ENCODE peak calls at places on chromosome 11, in seven cellular contexts. One of them, this sample, is unnamed. For H3K4me1, the result is how much of the 10 kb centered on the place peaks cover.

GRCh38 chr11:93591247-93591898 is 48.2 kb upstream of the SMCO4 start:
- DNase-seq in fibroblast of lung: peak
- DNase-seq in BE2C: no peak
- DNase-seq in adrenal gland: peak
- DNase-seq in body of pancreas: no peak
- DNase-seq in neuronal stem cell: no peak
- DNase-seq in suprapubic skin: no peak
- DNase-seq in this sample: no peak

GRCh38 chr11:20854214-20854613 is 184.8 kb downstream of the NELL1 start:
- DNase-seq in adrenal gland: no peak
- DNase-seq in body of pancreas: no peak
- DNase-seq in suprapubic skin: no peak
- DNase-seq in BE2C: no peak
- DNase-seq in fibroblast of lung: no peak
- DNase-seq in neuronal stem cell: peak
- DNase-seq in this sample: no peak

GRCh38 chr11:132499661-132500060 is 1032.6 kb downstream of the OPCML start:
- DNase-seq in suprapubic skin: no peak
- DNase-seq in neuronal stem cell: no peak
- DNase-seq in adrenal gland: no peak
- DNase-seq in fibroblast of lung: no peak
- DNase-seq in BE2C: no peak
- DNase-seq in body of pancreas: no peak
- DNase-seq in this sample: no peak

GRCh38 chr11:109547356-109548027 is 125.5 kb downstream of the C11orf87 start:
- DNase-seq in BE2C: no peak
- DNase-seq in adrenal gland: no peak
- DNase-seq in body of pancreas: no peak
- DNase-seq in fibroblast of lung: peak
- DNase-seq in suprapubic skin: no peak
- DNase-seq in neuronal stem cell: no peak
- DNase-seq in this sample: no peak

GRCh38 chr11:93905384-93905783 is 55.0 kb upstream of the VSTM5 start:
- DNase-seq in neuronal stem cell: no peak
- DNase-seq in body of pancreas: peak
- DNase-seq in BE2C: no peak
- DNase-seq in fibroblast of lung: peak
- DNase-seq in suprapubic skin: no peak
- DNase-seq in adrenal gland: peak
- DNase-seq in this sample: no peak

GRCh38 chr11:116680349-116681125 is 92.2 kb downstream of the BUD13 start:
- DNase-seq in fibroblast of lung: no peak
- DNase-seq in suprapubic skin: no peak
- DNase-seq in BE2C: no peak
- DNase-seq in adrenal gland: no peak
- DNase-seq in body of pancreas: no peak
- DNase-seq in neuronal stem cell: no peak
- DNase-seq in this sample: no peak

GRCh38 chr11:113562576-113562975 is 87.4 kb upstream of the DRD2 start:
- DNase-seq in body of pancreas: no peak
- DNase-seq in adrenal gland: no peak
- DNase-seq in neuronal stem cell: no peak
- DNase-seq in BE2C: no peak
- DNase-seq in fibroblast of lung: no peak
- DNase-seq in suprapubic skin: no peak
- DNase-seq in this sample: no peak

GRCh38 chr11:30128269-30128932 is 102.4 kb upstream of the FSHB start:
- DNase-seq in body of pancreas: peak
- DNase-seq in BE2C: no peak
- DNase-seq in fibroblast of lung: peak
- DNase-seq in adrenal gland: peak
- DNase-seq in neuronal stem cell: peak
- DNase-seq in suprapubic skin: no peak
- DNase-seq in this sample: no peak

GRCh38 chr11:43492701-43493100 is 134.0 kb downstream of the TTC17 start:
- DNase-seq in body of pancreas: no peak
- DNase-seq in neuronal stem cell: no peak
- DNase-seq in BE2C: no peak
- DNase-seq in adrenal gland: no peak
- DNase-seq in suprapubic skin: no peak
- DNase-seq in fibroblast of lung: no peak
- DNase-seq in this sample: no peak

GRCh38 chr11:69055598-69056516 is 7.1 kb downstream of the TPCN2 start:
- DNase-seq in neuronal stem cell: no peak
- DNase-seq in suprapubic skin: no peak
- DNase-seq in body of pancreas: peak
- DNase-seq in fibroblast of lung: no peak
- DNase-seq in adrenal gland: peak
- DNase-seq in BE2C: peak
- DNase-seq in this sample: peak
- H3K4me1 ChIP-seq in neuronal stem cell: under half
- H3K4me1 ChIP-seq in suprapubic skin: under half
- H3K4me1 ChIP-seq in body of pancreas: under half
- H3K4me1 ChIP-seq in fibroblast of lung: under half
- H3K4me1 ChIP-seq in adrenal gland: under half
- H3K4me1 ChIP-seq in BE2C: under half
- H3K4me1 ChIP-seq in this sample: under half

DNA sequence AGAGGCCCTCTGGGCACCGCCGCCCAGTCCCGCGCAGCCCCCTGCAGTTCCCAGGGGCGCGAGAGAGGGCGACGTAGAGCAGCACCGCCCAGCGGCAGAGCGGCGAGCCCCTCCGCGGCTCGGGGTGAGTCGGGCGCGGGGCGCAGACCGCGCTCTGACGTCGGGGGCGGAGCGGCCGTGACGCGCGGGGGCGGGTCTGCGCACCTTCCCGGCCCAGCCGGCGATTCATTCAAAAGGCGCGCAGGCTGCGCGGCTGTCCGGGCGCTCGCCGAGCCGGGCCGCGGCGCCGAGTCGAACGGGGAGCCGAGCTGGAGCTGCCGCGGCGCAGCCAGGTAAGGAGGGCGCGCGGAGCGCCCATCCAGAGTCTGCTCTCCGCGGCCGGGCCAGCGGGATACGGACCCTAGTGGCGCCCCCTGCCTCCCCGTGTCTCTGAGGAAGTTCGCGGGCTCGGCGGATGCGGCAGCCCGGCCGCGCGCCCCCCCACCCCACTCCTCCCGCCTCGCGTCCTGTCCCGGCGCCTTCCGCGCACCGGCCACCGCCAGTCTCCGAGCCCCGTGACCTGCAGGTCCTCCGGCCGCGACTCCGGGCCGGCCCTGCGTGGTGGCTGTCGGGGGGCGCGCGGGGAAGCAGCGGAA is at the start of gene RELT:
- DNase-seq in BE2C: peak
- DNase-seq in adrenal gland: peak
- DNase-seq in fibroblast of lung: peak
- DNase-seq in neuronal stem cell: peak
- DNase-seq in suprapubic skin: peak
- DNase-seq in body of pancreas: peak
- DNase-seq in this sample: peak
- H3K4me1 ChIP-seq in BE2C: under half
- H3K4me1 ChIP-seq in adrenal gland: under half
- H3K4me1 ChIP-seq in fibroblast of lung: under half
- H3K4me1 ChIP-seq in neuronal stem cell: under half
- H3K4me1 ChIP-seq in suprapubic skin: under half
- H3K4me1 ChIP-seq in body of pancreas: under half
- H3K4me1 ChIP-seq in this sample: under half

GRCh38 chr11:2209370-2209801 is 37.8 kb upstream of the TH start:
- DNase-seq in adrenal gland: no peak
- DNase-seq in suprapubic skin: peak
- DNase-seq in BE2C: no peak
- DNase-seq in fibroblast of lung: no peak
- DNase-seq in body of pancreas: no peak
- DNase-seq in neuronal stem cell: no peak
- DNase-seq in this sample: no peak
- H3K4me1 ChIP-seq in adrenal gland: under half
- H3K4me1 ChIP-seq in suprapubic skin: under half
- H3K4me1 ChIP-seq in BE2C: under half
- H3K4me1 ChIP-seq in fibroblast of lung: under half
- H3K4me1 ChIP-seq in body of pancreas: under half
- H3K4me1 ChIP-seq in neuronal stem cell: under half
- H3K4me1 ChIP-seq in this sample: under half

GRCh38 chr11:128724891-128725611 is 31.2 kb downstream of the FLI1 start:
- DNase-seq in BE2C: no peak
- DNase-seq in fibroblast of lung: no peak
- DNase-seq in suprapubic skin: no peak
- DNase-seq in adrenal gland: no peak
- DNase-seq in body of pancreas: no peak
- DNase-seq in neuronal stem cell: no peak
- DNase-seq in this sample: peak

GRCh38 chr11:128727811-128728431 is 34.0 kb downstream of the FLI1 start:
- DNase-seq in neuronal stem cell: no peak
- DNase-seq in suprapubic skin: no peak
- DNase-seq in BE2C: no peak
- DNase-seq in fibroblast of lung: no peak
- DNase-seq in adrenal gland: no peak
- DNase-seq in body of pancreas: no peak
- DNase-seq in this sample: no peak

GRCh38 chr11:128727320-128727719 is 33.4 kb downstream of the FLI1 start:
- DNase-seq in BE2C: no peak
- DNase-seq in neuronal stem cell: no peak
- DNase-seq in body of pancreas: no peak
- DNase-seq in suprapubic skin: no peak
- DNase-seq in fibroblast of lung: no peak
- DNase-seq in adrenal gland: no peak
- DNase-seq in this sample: no peak

GRCh38 chr11:128725630-128726461 is 32.0 kb downstream of the FLI1 start:
- DNase-seq in neuronal stem cell: no peak
- DNase-seq in adrenal gland: peak
- DNase-seq in fibroblast of lung: peak
- DNase-seq in BE2C: no peak
- DNase-seq in body of pancreas: peak
- DNase-seq in suprapubic skin: no peak
- DNase-seq in this sample: peak

GRCh38 chr11:128726464-128727139 is 32.7 kb downstream of the FLI1 start:
- DNase-seq in neuronal stem cell: no peak
- DNase-seq in suprapubic skin: no peak
- DNase-seq in body of pancreas: peak
- DNase-seq in adrenal gland: peak
- DNase-seq in BE2C: no peak
- DNase-seq in fibroblast of lung: no peak
- DNase-seq in this sample: no peak
- H3K4me1 ChIP-seq in neuronal stem cell: under half
- H3K4me1 ChIP-seq in suprapubic skin: half or more
- H3K4me1 ChIP-seq in body of pancreas: under half
- H3K4me1 ChIP-seq in adrenal gland: under half
- H3K4me1 ChIP-seq in BE2C: under half
- H3K4me1 ChIP-seq in fibroblast of lung: under half
- H3K4me1 ChIP-seq in this sample: half or more

GRCh38 chr11:65384301-65384889 is 1.9 kb upstream of the SLC25A45 start:
- DNase-seq in adrenal gland: peak
- DNase-seq in BE2C: no peak
- DNase-seq in neuronal stem cell: no peak
- DNase-seq in suprapubic skin: no peak
- DNase-seq in body of pancreas: peak
- DNase-seq in fibroblast of lung: peak
- DNase-seq in this sample: peak

GRCh38 chr11:65382036-65382803 is at the start of gene SLC25A45:
- DNase-seq in neuronal stem cell: no peak
- DNase-seq in suprapubic skin: peak
- DNase-seq in body of pancreas: peak
- DNase-seq in BE2C: peak
- DNase-seq in fibroblast of lung: peak
- DNase-seq in adrenal gland: peak
- DNase-seq in this sample: peak

GRCh38 chr11:65381721-65382035 is 768 bp downstream of the SLC25A45 start:
- DNase-seq in fibroblast of lung: peak
- DNase-seq in adrenal gland: peak
- DNase-seq in suprapubic skin: no peak
- DNase-seq in body of pancreas: no peak
- DNase-seq in neuronal stem cell: no peak
- DNase-seq in BE2C: no peak
- DNase-seq in this sample: no peak

GRCh38 chr11:65382804-65383368 is 440 bp upstream of the SLC25A45 start:
- DNase-seq in adrenal gland: no peak
- DNase-seq in body of pancreas: peak
- DNase-seq in fibroblast of lung: no peak
- DNase-seq in neuronal stem cell: no peak
- DNase-seq in BE2C: peak
- DNase-seq in suprapubic skin: no peak
- DNase-seq in this sample: no peak

DNA sequence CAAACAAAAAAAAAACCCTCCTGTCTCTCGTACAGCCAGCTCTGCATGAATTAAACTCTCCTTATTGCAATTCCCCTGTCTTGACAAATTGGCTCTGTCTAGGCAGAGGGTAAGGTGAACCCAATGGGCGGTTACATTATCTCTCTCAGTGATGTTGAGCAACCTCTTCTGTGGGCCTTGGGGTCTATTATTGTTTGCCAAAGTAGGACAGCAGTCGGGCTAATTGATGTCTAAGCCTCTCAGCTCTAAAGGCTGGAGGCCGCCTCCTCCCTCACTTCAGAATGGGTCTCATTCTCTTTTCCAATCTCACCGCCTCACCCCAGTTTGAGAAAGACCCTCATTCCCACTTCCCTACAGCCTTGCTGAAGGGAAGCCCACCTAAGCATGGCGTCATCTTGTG is 1.3 kb upstream of the SLC25A45 start:
- DNase-seq in BE2C: no peak
- DNase-seq in neuronal stem cell: no peak
- DNase-seq in fibroblast of lung: no peak
- DNase-seq in suprapubic skin: no peak
- DNase-seq in body of pancreas: no peak
- DNase-seq in adrenal gland: peak
- DNase-seq in this sample: no peak
- H3K4me1 ChIP-seq in BE2C: under half
- H3K4me1 ChIP-seq in neuronal stem cell: under half
- H3K4me1 ChIP-seq in fibroblast of lung: under half
- H3K4me1 ChIP-seq in suprapubic skin: half or more
- H3K4me1 ChIP-seq in body of pancreas: half or more
- H3K4me1 ChIP-seq in adrenal gland: under half
- H3K4me1 ChIP-seq in this sample: half or more

DNA sequence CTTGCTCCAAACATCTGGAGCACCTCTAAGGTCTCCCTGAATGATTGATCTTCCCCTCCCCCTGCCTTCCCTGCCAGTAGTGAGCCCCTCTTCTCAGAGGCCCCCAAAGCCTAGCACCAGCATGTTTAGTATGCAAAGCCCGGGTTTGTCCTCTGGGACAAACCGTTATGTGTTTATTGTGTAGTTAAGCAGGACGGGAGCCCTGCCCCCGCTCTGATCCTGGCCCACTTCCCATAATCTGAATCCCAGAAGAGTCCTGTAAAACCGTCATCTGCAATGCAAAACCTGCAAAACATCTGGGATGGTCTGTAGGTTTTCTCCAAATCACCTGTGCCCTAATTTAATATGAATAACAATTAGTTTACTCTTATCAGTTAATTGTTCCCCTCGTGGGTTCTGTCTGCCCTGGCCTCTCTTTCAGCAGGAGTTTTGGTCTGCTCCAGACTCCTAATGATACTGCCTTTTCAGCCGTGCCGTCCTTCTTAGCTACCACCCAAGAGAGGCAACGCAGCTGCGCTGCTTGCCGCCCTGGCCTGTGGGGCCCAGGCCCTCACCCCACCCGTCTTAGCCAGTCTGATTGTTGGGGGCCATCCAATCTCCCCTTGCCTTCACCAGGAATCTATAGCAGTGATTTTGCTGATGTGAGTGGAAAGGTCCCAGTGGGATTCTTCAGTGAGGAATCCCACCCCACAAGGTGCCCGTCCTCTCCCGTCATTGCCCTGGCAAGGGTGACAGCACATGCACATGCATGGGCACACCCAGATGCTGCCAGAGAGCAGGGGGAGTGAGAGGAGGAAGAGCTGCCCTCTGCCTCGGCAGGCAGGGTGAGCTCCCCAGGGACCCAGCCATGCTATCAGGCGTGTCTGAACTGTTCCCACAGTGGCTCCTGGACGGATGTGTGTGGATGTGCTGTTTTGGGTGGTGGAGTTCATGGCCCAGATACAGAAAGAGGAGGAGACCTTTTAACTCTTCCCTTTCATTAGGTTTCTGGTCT is 3.0 kb upstream of the B3GAT1 start:
- DNase-seq in neuronal stem cell: no peak
- DNase-seq in suprapubic skin: no peak
- DNase-seq in body of pancreas: no peak
- DNase-seq in adrenal gland: no peak
- DNase-seq in fibroblast of lung: no peak
- DNase-seq in BE2C: peak
- DNase-seq in this sample: no peak
- H3K4me1 ChIP-seq in neuronal stem cell: under half
- H3K4me1 ChIP-seq in suprapubic skin: under half
- H3K4me1 ChIP-seq in body of pancreas: under half
- H3K4me1 ChIP-seq in adrenal gland: under half
- H3K4me1 ChIP-seq in fibroblast of lung: under half
- H3K4me1 ChIP-seq in BE2C: under half
- H3K4me1 ChIP-seq in this sample: under half